ENCODE peak calls at places on chromosome 10, in six cellular contexts. X is foreskin fibroblast, A is fibroblast of mammary gland, N is kidney epithelial cell, M is H1, G is adrenal gland. P is an unnamed sample.

GRCh38 chr10:21166557-21167287 is 269.6 kb upstream of the NEBL start:
- DNase-seq in G (no peak), A (no peak), M (no peak), N (no peak), X (peak; percentile 13), P (no peak)

GRCh38 chr10:103911021-103911459 is 6.9 kb downstream of the STN1 start:
- DNase-seq in X (no peak), N (no peak), M (no peak), A (no peak), G (no peak), P (no peak)

GRCh38 chr10:69344591-69345244 is 66.4 kb downstream of the HK1 start:
- DNase-seq in G (no peak), M (no peak), X (no peak), A (no peak), N (no peak), P (no peak)

GRCh38 chr10:117653170-117653515 is 110.6 kb downstream of the EMX2 start:
- DNase-seq in N (peak; percentile 95), M (no peak), A (peak; percentile 97), X (peak; percentile 87), G (no peak), P (peak; percentile 69)

GRCh38 chr10:89702121-89702480 is 711 bp downstream of the KIF20B start:
- DNase-seq in A (peak; percentile 21), G (no peak), M (no peak), X (peak; percentile 31), N (no peak), P (peak; percentile 2)

GRCh38 chr10:129174167-129175014 is 292.6 kb upstream of the MGMT start:
- DNase-seq in A (no peak), G (no peak), X (no peak), N (no peak), M (no peak), P (no peak)

GRCh38 chr10:60611291-60611747 is 167.0 kb upstream of the CDK1 start:
- DNase-seq in N (peak; percentile 75), G (no peak), A (peak; percentile 83), M (no peak), X (peak; percentile 92), P (peak; percentile 11)

GRCh38 chr10:88657901-88658300 is 6.3 kb upstream of the LIPF start:
- DNase-seq in M (no peak), N (peak; percentile 18), G (no peak), X (peak; percentile 74), A (peak; percentile 65), P (no peak)

GRCh38 chr10:79116801-79117723 is 48.3 kb downstream of the ZMIZ1 start:
- DNase-seq in G (peak; percentile 58), M (no peak), A (no peak), X (peak; percentile 54), N (no peak), P (no peak)

GRCh38 chr10:87838650-87839049 is 20.6 kb upstream of the ATAD1 start:
- DNase-seq in N (no peak), X (no peak), G (no peak), M (no peak), A (no peak), P (no peak)

GRCh38 chr10:118501637-118502440 is 93.6 kb downstream of the PRLHR start:
- DNase-seq in X (peak; percentile 87), N (peak; percentile 43), G (peak; percentile 10), A (peak; percentile 97), M (no peak), P (no peak)

GRCh38 chr10:60139798-60140566 is 233.6 kb upstream of the CCDC6 start:
- DNase-seq in X (peak; percentile 59), M (no peak), N (no peak), A (peak; percentile 64), G (no peak), P (no peak)

GRCh38 chr10:132065491-132066105 is at the start of gene JAKMIP3:
- DNase-seq in G (peak; percentile 84), A (peak; percentile 87), M (no peak), X (peak; percentile 90), N (peak; percentile 59), P (peak; percentile 33)

GRCh38 chr10:11293332-11293731 is 275.7 kb downstream of the CELF2 start:
- DNase-seq in A (no peak), N (no peak), G (no peak), M (no peak), X (no peak), P (no peak)

GRCh38 chr10:7373039-7373438 is 37.8 kb downstream of the SFMBT2 start:
- DNase-seq in A (no peak), X (no peak), N (no peak), G (no peak), M (no peak), P (no peak)
- H3K4me3 ChIP-seq in A (no peak overlapping the region), X (no peak overlapping the region), N (no peak overlapping the region), G (no peak overlapping the region), M (no peak overlapping the region), P (no peak overlapping the region)

DNA sequence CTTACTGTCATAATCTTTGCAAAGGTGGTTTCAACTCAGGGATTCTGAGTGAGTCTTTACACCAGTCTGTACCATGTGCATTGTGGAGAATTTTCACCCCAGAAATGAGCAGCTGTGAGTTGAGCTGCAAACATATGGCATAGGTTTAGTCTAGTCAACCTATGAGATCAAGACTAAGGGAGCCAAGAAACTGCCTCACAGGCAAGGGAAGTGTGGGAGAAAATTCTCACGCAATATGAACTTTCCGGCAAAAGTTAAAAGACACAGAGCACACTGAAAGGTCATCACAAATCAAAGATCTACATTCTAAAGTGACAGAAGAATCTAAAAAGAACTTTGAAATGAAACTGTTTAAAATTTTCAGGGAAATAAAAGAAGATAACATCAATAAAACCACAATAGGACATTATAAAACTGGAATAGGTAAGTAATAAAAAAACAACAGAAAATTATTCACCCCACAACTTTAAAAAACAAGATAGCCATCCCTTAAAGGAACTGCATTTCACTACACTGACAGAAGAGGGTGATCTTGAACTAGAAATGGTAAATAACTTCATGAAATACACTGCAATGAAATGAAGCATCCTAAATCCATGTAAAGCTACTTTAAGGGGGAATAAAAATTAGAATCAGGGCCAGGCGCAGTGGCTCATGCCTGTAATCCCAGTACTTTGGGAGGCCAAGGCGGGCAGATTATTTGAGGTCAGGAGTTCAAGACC is 63.5 kb downstream of the LGI1 start:
- DNase-seq in N (no peak), A (peak; percentile 54), M (no peak), X (peak; percentile 51), G (no peak), P (no peak)
- TF ChIP-seq CTCF in N (peak; percentile 33), A (peak; percentile 44), M (no peak), X (peak; percentile 26), G (peak; percentile 33), P (peak; percentile 66)

GRCh38 chr10:99528256-99528866 is 4.4 kb upstream of the NKX2-3 start:
- DNase-seq in A (no peak), M (no peak), N (no peak), X (no peak), G (no peak), P (no peak)

GRCh38 chr10:99531026-99531695 is 1.6 kb upstream of the NKX2-3 start:
- DNase-seq in G (no peak), M (no peak), A (no peak), N (no peak), X (no peak), P (no peak)

GRCh38 chr10:99530108-99531025 is 2.4 kb upstream of the NKX2-3 start:
- DNase-seq in M (no peak), G (no peak), N (no peak), X (no peak), A (no peak), P (no peak)

GRCh38 chr10:99528867-99529285 is 3.9 kb upstream of the NKX2-3 start:
- DNase-seq in N (no peak), X (no peak), A (no peak), M (no peak), G (no peak), P (no peak)

DNA sequence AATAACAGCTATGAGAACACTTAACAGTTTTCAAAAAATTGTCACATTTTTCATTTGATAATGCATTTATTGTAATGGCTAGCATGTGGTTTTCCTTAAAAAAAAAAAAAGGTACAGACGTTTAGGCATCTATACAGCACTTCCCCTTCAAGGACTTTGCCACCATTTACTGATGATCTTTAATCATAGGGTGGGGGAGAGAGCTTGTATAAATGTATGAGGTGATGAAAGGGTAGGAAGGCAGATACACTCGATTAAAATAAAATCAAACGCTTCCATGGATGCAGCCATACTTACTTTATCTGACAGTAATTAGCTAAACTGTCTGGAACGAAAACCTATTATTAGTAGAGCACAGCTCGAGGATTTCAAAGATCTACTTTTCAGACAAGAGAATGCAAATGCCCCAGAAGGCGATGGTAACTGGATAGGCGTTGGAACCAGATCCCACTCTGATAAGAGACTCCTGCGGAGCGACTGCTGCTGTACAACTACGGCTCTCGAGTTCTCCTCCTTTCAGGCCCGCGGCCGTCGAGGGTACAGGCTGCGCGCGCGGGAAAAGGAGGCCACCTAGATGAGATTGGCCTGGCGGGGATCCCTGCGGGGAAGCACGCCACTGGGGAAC is 3.1 kb upstream of the NKX2-3 start:
- DNase-seq in A (no peak), G (no peak), N (no peak), X (no peak), M (no peak), P (no peak)
- H3K4me3 ChIP-seq in A (no peak overlapping the region), G (no peak overlapping the region), N (no peak overlapping the region), X (no peak overlapping the region), M (no peak overlapping the region), P (no peak overlapping the region)

DNA sequence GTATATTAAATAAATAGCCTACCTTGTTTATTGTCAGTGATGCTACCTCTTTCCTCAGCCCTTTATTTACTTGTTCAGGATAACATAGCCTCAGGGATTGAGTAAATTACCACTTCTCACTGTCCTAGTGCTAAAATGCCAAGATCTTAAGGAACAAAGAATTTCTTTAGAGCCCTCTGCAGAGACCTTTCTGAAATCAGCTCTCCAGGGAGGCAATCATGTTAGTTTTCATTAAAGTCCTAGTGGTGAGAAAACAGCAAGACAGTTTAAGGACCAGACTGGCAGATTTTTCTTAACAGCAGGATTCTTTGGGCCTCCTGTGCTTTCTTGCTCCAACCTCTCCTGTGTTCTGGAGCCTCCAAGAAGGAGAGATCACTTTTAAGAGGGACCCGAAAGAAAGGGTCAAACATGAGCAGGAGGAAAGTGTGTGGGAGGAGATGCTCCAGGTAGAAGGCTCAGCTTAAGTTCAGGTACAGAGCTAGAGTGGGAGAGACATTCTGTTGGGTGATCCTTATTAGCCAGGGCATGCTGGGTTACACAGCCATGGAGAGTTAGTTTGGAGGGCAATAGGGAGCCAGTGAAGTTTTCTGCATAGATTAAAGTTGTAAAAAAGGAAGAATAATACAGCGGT is 1.2 kb upstream of the PLCE1 start:
- DNase-seq in X (peak; percentile 15), A (peak; percentile 14), G (no peak), M (no peak), N (no peak), P (no peak)
- TF ChIP-seq CTCF in X (no peak), A (peak; percentile 24), G (no peak), M (no peak), N (peak; percentile 19), P (peak; percentile 43)

DNA sequence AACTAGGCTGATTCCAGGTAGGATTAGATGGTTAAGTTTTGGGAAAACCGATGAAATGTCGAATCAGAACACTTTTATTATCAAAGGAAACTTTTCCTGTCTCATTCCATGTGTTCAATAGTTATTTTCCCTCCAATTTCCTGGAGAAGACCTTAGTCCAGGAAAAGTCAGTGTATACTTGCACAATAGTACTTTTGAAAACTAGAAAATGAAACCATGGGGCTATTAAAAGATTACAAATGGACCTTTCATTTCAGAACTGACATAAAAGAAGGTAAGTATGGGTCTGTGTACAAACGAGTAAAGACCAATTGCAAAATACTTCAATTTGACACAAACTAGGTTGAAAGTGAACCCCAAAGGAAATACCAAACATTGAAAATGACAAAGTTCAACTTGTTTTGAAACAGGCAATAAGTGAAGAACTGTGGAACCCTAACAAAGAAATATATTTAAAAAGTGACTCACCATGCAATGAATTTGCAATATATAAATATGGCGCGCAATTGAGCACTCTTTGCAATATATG is 2.1 kb downstream of the AVPI1 start:
- DNase-seq in N (no peak), A (peak; percentile 14), X (peak; percentile 41), M (no peak), G (no peak), P (no peak)
- H3K4me3 ChIP-seq in N (no peak overlapping the region), A (peak overlapping the region; percentile 1), X (peak overlapping the region; percentile 91), M (no peak overlapping the region), G (peak overlapping the region; percentile 65), P (peak overlapping the region; percentile 87)